ENCODE peak calls at places on chromosomes 12 and 14, in six cellular contexts. M is HFFc6, V is SW480, D is tibial artery, L is fibroblast of the conjunctiva, N is EH. H is an unnamed sample.
A peak's percentile ranks its signal among the peaks of the same experiment; 100 is the strongest.

GRCh38 chr12:68122236-68122920 is 37.2 kb downstream of the IFNG start:
- DNase-seq in M (no peak), V (no peak), D (no peak), L (no peak), N (peak; percentile 19), H (no peak)

GRCh38 chr12:50050410-50051280 is 6.8 kb upstream of the ASIC1 start:
- DNase-seq in M (no peak), V (no peak), D (peak; percentile 82), L (peak; percentile 58), N (peak; percentile 39), H (no peak)

GRCh38 chr12:84375472-84375871 is 537.1 kb downstream of the SLC6A15 start:
- DNase-seq in M (no peak), V (no peak), D (no peak), L (no peak), N (peak; percentile 30), H (no peak)

GRCh38 chr12:41981758-41982157 is 162.9 kb downstream of the GXYLT1 start:
- DNase-seq in M (no peak), V (peak; percentile 35), D (no peak), L (peak; percentile 2), N (peak; percentile 22), H (no peak)

GRCh38 chr14:98593361-98593761 is 678.6 kb downstream of the BCL11B start:
- DNase-seq in M (no peak), V (no peak), D (no peak), L (no peak), N (no peak), H (no peak)

GRCh38 chr14:72699852-72700257 is 194.0 kb downstream of the DPF3 start:
- DNase-seq in M (peak; percentile 46), V (no peak), D (peak; percentile 78), L (peak; percentile 96), N (peak; percentile 88), H (no peak)

GRCh38 chr12:57740656-57741412 is 2.3 kb upstream of the AGAP2 start:
- DNase-seq in M (no peak), V (no peak), D (no peak), L (no peak), N (no peak), H (no peak)

GRCh38 chr14:97301931-97302559 is 504.9 kb downstream of the VRK1 start:
- DNase-seq in M (no peak), V (no peak), D (no peak), L (no peak), N (no peak), H (no peak)

GRCh38 chr12:94941440-94941862 is 62.0 kb downstream of the NDUFA12 start:
- DNase-seq in M (peak; percentile 92), V (no peak), D (peak; percentile 67), L (peak; percentile 77), N (peak; percentile 92), H (no peak)

GRCh38 chr12:40033260-40033649 is 72.6 kb downstream of the SLC2A13 start:
- DNase-seq in M (no peak), V (no peak), D (no peak), L (no peak), N (no peak), H (no peak)

GRCh38 chr14:93969082-93969828 is 7.1 kb downstream of the ASB2 start:
- DNase-seq in M (no peak), V (no peak), D (peak; percentile 91), L (no peak), N (peak; percentile 33), H (no peak)

GRCh38 chr14:24817638-24818053 is 183.7 kb upstream of the GZMB start:
- DNase-seq in M (no peak), V (peak; percentile 17), D (no peak), L (no peak), N (peak; percentile 62), H (no peak)

GRCh38 chr14:55752580-55753365 is 172.8 kb downstream of the KTN1 start:
- DNase-seq in M (peak; percentile 42), V (no peak), D (no peak), L (peak; percentile 57), N (peak; percentile 81), H (peak; percentile 11)

GRCh38 chr14:51328089-51328941 is 88.3 kb downstream of the TMX1 start:
- DNase-seq in M (peak; percentile 30), V (peak; percentile 62), D (no peak), L (no peak), N (peak; percentile 72), H (no peak)

GRCh38 chr12:57534250-57534649 is 11.6 kb downstream of the MBD6 start:
- DNase-seq in M (no peak), V (no peak), D (no peak), L (no peak), N (no peak), H (no peak)

GRCh38 chr12:72485017-72485701 is 213.0 kb downstream of the TRHDE start:
- DNase-seq in M (no peak), V (no peak), D (no peak), L (no peak), N (no peak), H (no peak)

GRCh38 chr12:69211172-69211571 is 28.2 kb upstream of the CPSF6 start:
- DNase-seq in M (no peak), V (no peak), D (no peak), L (no peak), N (no peak), H (no peak)

GRCh38 chr14:54786816-54787215 is 115.8 kb downstream of the GCH1 start:
- DNase-seq in M (no peak), V (no peak), D (no peak), L (no peak), N (no peak), H (no peak)

GRCh38 chr14:26056232-26056631 is 541.6 kb downstream of the NOVA1 start:
- DNase-seq in M (no peak), V (no peak), D (no peak), L (no peak), N (no peak), H (no peak)

GRCh38 chr12:51048601-51049369 is 658 bp downstream of the LETMD1 start:
- DNase-seq in M (no peak), V (peak; percentile 29), D (no peak), L (no peak), N (no peak), H (no peak)

GRCh38 chr14:57052705-57053302 is 215.9 kb downstream of the EXOC5 start:
- DNase-seq in M (no peak), V (no peak), D (no peak), L (no peak), N (no peak), H (no peak)

GRCh38 chr12:131710464-131711457 is at the start of gene SFSWAP:
- DNase-seq in M (peak; percentile 61), V (peak; percentile 58), D (peak; percentile 83), L (peak; percentile 18), N (peak; percentile 75), H (no peak)

GRCh38 chr12:75437564-75437963 is 43.0 kb upstream of the GLIPR1 start:
- DNase-seq in M (peak; percentile 43), V (no peak), D (no peak), L (no peak), N (peak; percentile 51), H (no peak)

GRCh38 chr14:73025544-73025943 is 1.4 kb downstream of the ZFYVE1 start:
- DNase-seq in M (no peak), V (no peak), D (no peak), L (no peak), N (peak; percentile 50), H (no peak)

GRCh38 chr12:86663691-86664090 is 407.5 kb upstream of the MGAT4C start:
- DNase-seq in M (no peak), V (no peak), D (no peak), L (no peak), N (no peak), H (no peak)

GRCh38 chr12:107125833-107126232 is 32.5 kb upstream of the CRY1 start:
- DNase-seq in M (no peak), V (no peak), D (no peak), L (no peak), N (no peak), H (no peak)